ENCODE peak calls at places on chromosome 7, in eight cellular contexts. O, K, U, X, C, B, M and J are unnamed samples. For H3K36me3, H3K9me3 and H3K4me1, the result is how much of the 10 kb centered on the place peaks cover.

GRCh38 chr7:35334511-35334910 is 80.6 kb upstream of the TBX20 start:
- DNase-seq in O (no peak), K (no peak), U (no peak), X (no peak), C (no peak), B (no peak), M (no peak), J (no peak)

GRCh38 chr7:128454808-128455555 is 696 bp upstream of the HILPDA start:
- DNase-seq in O (peak), K (no peak), U (no peak), X (no peak), C (peak), B (no peak), M (peak), J (no peak)

GRCh38 chr7:51298912-51299311 is 17.7 kb downstream of the COBL start:
- DNase-seq in O (no peak), K (no peak), U (no peak), X (no peak), C (no peak), B (no peak), M (no peak), J (no peak)

GRCh38 chr7:69757990-69758430 is 159.7 kb downstream of the AUTS2 start:
- DNase-seq in O (peak), K (no peak), U (no peak), X (no peak), C (no peak), B (no peak), M (peak), J (no peak)

GRCh38 chr7:35551682-35552081 is 143.3 kb downstream of the HERPUD2 start:
- DNase-seq in O (no peak), K (no peak), U (no peak), X (no peak), C (no peak), B (no peak), M (no peak), J (no peak)

GRCh38 chr7:45086348-45087065 is 2.3 kb downstream of the NACAD start:
- DNase-seq in O (no peak), K (peak), U (no peak), X (peak), C (no peak), B (no peak), M (no peak), J (no peak)

GRCh38 chr7:140209866-140210609 is 33.3 kb upstream of the KDM7A start:
- DNase-seq in O (no peak), K (no peak), U (no peak), X (no peak), C (peak), B (no peak), M (no peak), J (peak)

GRCh38 chr7:73966941-73967831 is 60.8 kb upstream of the ELN start:
- DNase-seq in O (no peak), K (peak), U (peak), X (no peak), C (no peak), B (no peak), M (no peak), J (no peak)

GRCh38 chr7:142815099-142815498 is 39.8 kb upstream of the EPHB6 start:
- DNase-seq in O (no peak), K (no peak), U (no peak), X (no peak), C (no peak), B (no peak), M (no peak), J (no peak)

GRCh38 chr7:143126146-143126545 is 5.7 kb upstream of the PIP start:
- DNase-seq in O (no peak), K (no peak), U (no peak), X (no peak), C (no peak), B (no peak), M (peak), J (no peak)

GRCh38 chr7:77428777-77429231 is 12.7 kb upstream of the GSAP start:
- DNase-seq in O (no peak), K (peak), U (no peak), X (no peak), C (peak), B (no peak), M (no peak), J (no peak)

GRCh38 chr7:64872809-64873500 is 30.1 kb upstream of the ZNF273 start:
- DNase-seq in O (no peak), K (no peak), U (no peak), X (no peak), C (no peak), B (no peak), M (no peak), J (no peak)

GRCh38 chr7:121139427-121139826 is 150.9 kb downstream of the CPED1 start:
- DNase-seq in O (peak), K (no peak), U (no peak), X (no peak), C (no peak), B (no peak), M (no peak), J (no peak)

GRCh38 chr7:143882020-143882610 is 19.9 kb downstream of the TCAF1 start:
- DNase-seq in O (peak), K (no peak), U (no peak), X (no peak), C (no peak), B (no peak), M (peak), J (peak)

GRCh38 chr7:1502845-1503244 is 1.3 kb downstream of the INTS1 start:
- DNase-seq in O (no peak), K (no peak), U (no peak), X (peak), C (no peak), B (no peak), M (no peak), J (no peak)

GRCh38 chr7:1499367-1500029 is 4.7 kb downstream of the INTS1 start:
- DNase-seq in O (no peak), K (no peak), U (no peak), X (no peak), C (no peak), B (no peak), M (no peak), J (no peak)

GRCh38 chr7:1503390-1503789 is 799 bp downstream of the INTS1 start:
- DNase-seq in O (no peak), K (no peak), U (no peak), X (no peak), C (peak), B (peak), M (peak), J (no peak)

GRCh38 chr7:1500064-1500807 is 4.0 kb downstream of the INTS1 start:
- DNase-seq in O (no peak), K (no peak), U (no peak), X (no peak), C (no peak), B (peak), M (no peak), J (no peak)

GRCh38 chr7:1501487-1502270 is 2.5 kb downstream of the INTS1 start:
- DNase-seq in O (no peak), K (no peak), U (no peak), X (no peak), C (no peak), B (no peak), M (no peak), J (no peak)
- H3K36me3 ChIP-seq in O (under half), K (half or more), U (under half), X (under half), C (under half), B (under half), M (under half), J (half or more)

GRCh38 chr7:57415326-57415725 is 34.7 kb upstream of the ZNF716 start:
- DNase-seq in O (no peak), K (no peak), U (no peak), X (no peak), C (no peak), B (no peak), M (no peak), J (no peak)

GRCh38 chr7:57414415-57414814 is 35.6 kb upstream of the ZNF716 start:
- DNase-seq in O (no peak), K (no peak), U (no peak), X (no peak), C (no peak), B (no peak), M (no peak), J (no peak)

GRCh38 chr7:57413529-57414398 is 36.2 kb upstream of the ZNF716 start:
- DNase-seq in O (no peak), K (no peak), U (no peak), X (no peak), C (no peak), B (no peak), M (no peak), J (no peak)

GRCh38 chr7:57415730-57416129 is 34.2 kb upstream of the ZNF716 start:
- DNase-seq in O (no peak), K (no peak), U (no peak), X (no peak), C (no peak), B (no peak), M (no peak), J (no peak)

DNA sequence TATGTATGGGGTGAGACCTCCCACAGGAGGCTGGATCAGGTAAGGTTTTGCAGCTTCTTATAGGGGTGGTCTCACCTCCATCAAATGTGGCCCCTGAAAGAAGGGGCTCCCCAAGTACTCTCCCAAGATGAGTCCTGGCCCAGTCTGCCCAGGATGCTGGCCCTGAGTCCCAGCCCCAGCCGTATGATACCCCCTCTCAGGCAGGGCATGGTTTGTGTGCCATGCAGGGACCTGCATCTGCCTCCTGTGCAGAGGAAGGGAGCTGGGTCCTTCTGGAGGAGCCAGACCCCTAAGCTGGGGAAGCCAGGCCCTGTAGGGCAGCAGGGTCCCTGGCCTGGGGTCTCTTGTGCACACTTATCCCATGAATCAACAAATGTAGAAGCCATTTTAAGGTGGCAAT is 35.1 kb upstream of the ZNF716 start:
- DNase-seq in O (no peak), K (no peak), U (no peak), X (no peak), C (no peak), B (no peak), M (no peak), J (no peak)
- H3K9me3 ChIP-seq in O (under half), K (under half), U (under half), X (under half), C (under half), B (under half), M (under half), J (under half)

GRCh38 chr7:71657386-71657785 is 525.4 kb downstream of the GALNT17 start:
- DNase-seq in O (no peak), K (no peak), U (no peak), X (no peak), C (no peak), B (no peak), M (no peak), J (no peak)
- H3K4me1 ChIP-seq in O (under half), K (under half), U (under half), X (under half), C (under half), B (under half), M (under half), J (under half)

DNA sequence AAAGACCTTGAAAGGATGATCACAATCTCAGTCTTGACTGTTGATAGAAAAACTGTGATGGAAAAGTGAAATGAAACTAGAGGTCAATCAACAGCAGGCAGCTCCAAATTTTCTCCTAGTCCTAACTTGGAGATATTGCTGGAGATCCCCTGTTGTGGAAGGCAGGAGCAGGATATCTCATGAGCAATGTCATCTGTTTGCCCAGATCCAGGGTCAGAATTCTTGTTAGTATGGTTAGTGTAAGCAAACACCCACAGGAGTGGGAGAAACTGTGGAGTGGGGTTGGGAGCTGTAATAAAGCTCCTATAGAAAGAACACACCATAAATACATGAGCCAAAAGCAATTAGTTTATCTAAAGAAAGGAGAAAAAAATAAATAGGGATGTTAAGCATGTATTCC is 169.0 kb downstream of the AKR1D1 start:
- DNase-seq in O (no peak), K (no peak), U (no peak), X (no peak), C (no peak), B (no peak), M (no peak), J (no peak)
- H3K36me3 ChIP-seq in O (under half), K (under half), U (under half), X (under half), C (under half), B (under half), M (under half), J (under half)